ENCODE peak calls at places on chromosomes 3 and 15, in six cellular contexts. S is OCI-LY7, R is hepatocyte, C is MM.1S, K is GM23338, I is HCT116. D is an unnamed sample.

GRCh38 chr3:156952011-156952410 is 125.9 kb downstream of the LEKR1 start:
- DNase-seq in I (no peak), C (no peak), S (no peak), K (no peak), R (no peak), D (no peak)

GRCh38 chr3:170705136-170705535 is 119.3 kb upstream of the SLC7A14 start:
- DNase-seq in C (no peak), S (no peak), I (no peak), R (no peak), K (no peak), D (no peak)

GRCh38 chr15:51647128-51647562 is 24.6 kb upstream of the DMXL2 start:
- DNase-seq in K (no peak), C (no peak), I (no peak), R (no peak), S (peak; percentile 3), D (peak; percentile 75)

GRCh38 chr3:66297260-66297863 is 76.6 kb downstream of the SLC25A26 start:
- DNase-seq in I (no peak), S (no peak), C (no peak), R (no peak), K (no peak), D (no peak)

GRCh38 chr3:115428825-115429224 is 194.5 kb upstream of the GAP43 start:
- DNase-seq in K (peak; percentile 6), C (no peak), S (no peak), R (no peak), I (no peak), D (no peak)

GRCh38 chr3:54859204-54859603 is 68.7 kb downstream of the LRTM1 start:
- DNase-seq in S (no peak), K (no peak), R (no peak), I (no peak), C (no peak), D (no peak)

GRCh38 chr3:190728574-190729246 is 133.8 kb downstream of the GMNC start:
- DNase-seq in I (no peak), K (no peak), R (no peak), C (no peak), S (no peak), D (no peak)

GRCh38 chr3:129313983-129314756 is 35.5 kb downstream of the HMCES start:
- DNase-seq in K (peak; percentile 67), C (peak; percentile 52), R (no peak), I (no peak), S (peak; percentile 38), D (no peak)

GRCh38 chr3:21920431-21920830 is 169.4 kb upstream of the ZNF385D start:
- DNase-seq in R (no peak), C (no peak), I (no peak), K (no peak), S (no peak), D (no peak)

GRCh38 chr3:33882296-33882695 is 83.9 kb downstream of the PDCD6IP start:
- DNase-seq in I (no peak), K (no peak), S (no peak), R (no peak), C (no peak), D (no peak)

GRCh38 chr3:115019900-115020299 is 127.2 kb downstream of the ZBTB20 start:
- DNase-seq in K (no peak), I (no peak), S (no peak), C (no peak), R (peak; percentile 3), D (no peak)

GRCh38 chr3:86938706-86939105 is 52.2 kb downstream of the VGLL3 start:
- DNase-seq in C (no peak), I (no peak), R (no peak), S (no peak), K (no peak), D (no peak)

GRCh38 chr3:116569611-116570010 is 124.3 kb upstream of the LSAMP start:
- DNase-seq in K (no peak), S (no peak), R (peak; percentile 3), C (no peak), I (no peak), D (no peak)

GRCh38 chr15:38828031-38828532 is 263.5 kb upstream of the RASGRP1 start:
- DNase-seq in S (no peak), K (no peak), I (no peak), R (no peak), C (no peak), D (no peak)

GRCh38 chr15:85089929-85090597 is 108.4 kb downstream of the PDE8A start:
- DNase-seq in I (no peak), R (no peak), C (no peak), K (no peak), S (no peak), D (no peak)

GRCh38 chr3:123290962-123291361 is 89.2 kb downstream of the SEC22A start:
- DNase-seq in I (no peak), C (no peak), R (no peak), S (no peak), K (no peak), D (no peak)

GRCh38 chr3:45986303-45986982 is 9.2 kb downstream of the FYCO1 start:
- DNase-seq in C (no peak), I (no peak), K (no peak), S (no peak), R (peak; percentile 69), D (peak; percentile 67)

GRCh38 chr15:39595621-39596221 is 14.8 kb downstream of the THBS1 start:
- DNase-seq in I (no peak), K (no peak), C (no peak), R (no peak), S (no peak), D (no peak)

GRCh38 chr15:50075292-50075691 is 43.7 kb downstream of the ATP8B4 start:
- DNase-seq in K (no peak), R (no peak), S (no peak), C (no peak), I (no peak), D (no peak)

GRCh38 chr3:126923423-126923822 is 59.5 kb upstream of the PLXNA1 start:
- DNase-seq in K (no peak), C (no peak), R (no peak), S (no peak), I (no peak), D (no peak)

GRCh38 chr3:45313743-45314403 is 74.5 kb upstream of the LARS2 start:
- DNase-seq in C (no peak), I (no peak), R (no peak), S (no peak), K (no peak), D (no peak)

GRCh38 chr3:122555275-122556071 is 8.6 kb downstream of the PARP9 start:
- DNase-seq in C (no peak), I (no peak), S (no peak), K (no peak), R (peak; percentile 49), D (no peak)

GRCh38 chr3:117016359-117016758 is 306.8 kb downstream of the TUSC7 start:
- DNase-seq in S (no peak), I (no peak), K (peak; percentile 67), R (peak; percentile 15), C (no peak), D (no peak)

GRCh38 chr3:119529883-119530282 is 29.5 kb downstream of the CD80 start:
- DNase-seq in S (no peak), R (no peak), C (no peak), K (no peak), I (no peak), D (no peak)

DNA sequence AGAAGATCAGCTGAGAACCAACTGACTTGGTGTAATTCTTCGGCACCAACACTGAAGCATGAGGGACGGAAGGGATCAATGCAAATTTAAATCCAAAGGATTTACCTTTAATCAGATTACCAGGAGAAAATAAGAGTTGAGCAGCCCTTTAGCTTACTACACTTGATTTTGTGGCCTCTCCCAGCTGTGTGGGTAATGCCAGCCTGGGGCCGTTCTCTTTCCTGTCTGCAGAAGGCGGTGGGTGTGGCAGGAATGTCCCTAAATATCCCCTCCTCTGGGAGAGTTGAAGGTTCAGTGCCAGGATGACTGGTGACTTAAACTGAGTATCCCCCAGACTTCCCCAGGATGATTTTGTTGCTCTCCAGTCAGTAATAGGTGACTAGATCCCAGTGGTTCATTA is 22.9 kb downstream of the MAPKBP1 start:
- DNase-seq in S (no peak), I (no peak), R (no peak), K (no peak), C (no peak), D (no peak)
- H3K4me1 ChIP-seq in S (peaks cover 39% of the 10 kb centered on the region), I (peaks cover 5% of the 10 kb centered on the region), R (peaks cover 40% of the 10 kb centered on the region), K (no peaks in the 10 kb centered on the region), C (no peaks in the 10 kb centered on the region), D (no peaks in the 10 kb centered on the region)

DNA sequence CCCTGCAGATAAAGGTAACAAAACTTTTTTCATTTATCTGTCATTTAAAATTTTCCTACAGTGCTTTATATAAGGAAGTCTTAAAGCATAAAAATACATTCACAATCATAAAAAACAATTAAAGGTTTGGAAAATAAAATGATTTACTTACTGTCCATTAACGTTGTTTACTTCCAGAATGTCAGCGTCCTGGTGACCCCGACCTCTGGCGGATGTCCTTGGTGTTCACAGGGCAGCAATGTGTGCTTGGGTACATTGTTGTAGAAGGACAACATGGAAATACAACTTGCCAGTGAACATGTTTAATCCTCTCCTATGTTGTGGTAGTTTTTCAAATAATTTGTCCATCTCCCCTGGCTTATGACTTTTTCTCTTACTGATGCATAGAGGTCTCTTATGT is 168.8 kb upstream of the NDN start:
- DNase-seq in R (no peak), I (no peak), K (no peak), S (no peak), C (no peak), D (no peak)
- TF ChIP-seq CTCF in R (no peak), I (no peak), K (peak; percentile 56), S (no peak), C (no peak), D (no peak)

GRCh38 chr15:70701891-70702568 is 61.3 kb downstream of the UACA start:
- DNase-seq in I (no peak), S (no peak), K (no peak), R (peak; percentile 38), C (no peak), D (no peak)

GRCh38 chr15:70703483-70703882 is 59.9 kb downstream of the UACA start:
- DNase-seq in S (no peak), C (no peak), K (peak; percentile 41), I (no peak), R (peak; percentile 34), D (peak; percentile 37)

GRCh38 chr15:70703066-70703465 is 60.3 kb downstream of the UACA start:
- DNase-seq in C (no peak), K (no peak), R (no peak), I (no peak), S (no peak), D (no peak)

GRCh38 chr15:70704166-70704565 is 59.2 kb downstream of the UACA start:
- DNase-seq in S (no peak), I (no peak), K (no peak), R (no peak), C (no peak), D (no peak)

GRCh38 chr15:70702584-70702983 is 60.8 kb downstream of the UACA start:
- DNase-seq in R (no peak), S (no peak), K (no peak), C (no peak), I (no peak), D (no peak)
- H3K4me3 ChIP-seq in R (no peak overlapping the region), S (no peak overlapping the region), K (no peak overlapping the region), C (no peak overlapping the region), I (no peak overlapping the region), D (no peak overlapping the region)

DNA sequence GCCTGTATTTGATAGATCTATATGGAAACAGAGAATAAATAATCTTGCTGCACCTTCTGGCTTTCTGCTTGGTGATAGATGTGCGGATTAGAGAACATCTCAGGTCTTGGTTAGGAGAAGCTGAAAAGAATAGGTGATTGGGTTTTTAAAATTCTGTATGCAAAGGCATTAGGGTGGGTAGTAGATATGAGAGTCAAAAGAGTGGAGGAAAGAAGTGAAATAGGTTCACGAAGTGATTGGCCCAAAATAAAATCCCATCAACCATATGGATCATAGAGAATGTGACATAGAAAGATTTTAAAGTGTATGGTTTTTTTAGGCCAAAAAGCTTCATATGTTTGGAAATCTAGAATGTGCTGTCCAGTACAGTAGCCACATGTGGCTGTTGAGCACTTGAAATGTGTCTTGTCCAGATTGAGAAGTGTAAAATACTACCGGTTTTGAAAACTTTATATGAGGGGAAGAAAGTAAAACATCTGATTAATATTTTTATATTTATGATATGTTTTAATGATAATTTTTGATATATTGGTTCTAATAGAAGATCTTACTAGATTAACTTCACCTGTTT is 2.8 kb downstream of the MBNL1 start:
- DNase-seq in K (no peak), C (no peak), R (no peak), S (no peak), I (no peak), D (no peak)
- H3K4me1 ChIP-seq in K (peaks cover 31% of the 10 kb centered on the region), C (peaks cover 37% of the 10 kb centered on the region), R (peaks cover 26% of the 10 kb centered on the region), S (peaks cover 68% of the 10 kb centered on the region), I (peaks cover 51% of the 10 kb centered on the region), D (peaks cover 7% of the 10 kb centered on the region)